ENCODE peak calls at places on chromosome 6, in seven cellular contexts. W, A, F, X, T, O and S are unnamed samples.

GRCh38 chr6:136421537-136422158 is 128.6 kb downstream of the MAP7 start:
- DNase-seq in O (no peak), W (no peak), A (no peak), F (no peak), X (no peak), T (no peak), S (no peak)

GRCh38 chr6:85130743-85131142 is 319.1 kb upstream of the NT5E start:
- DNase-seq in T (no peak), W (no peak), O (no peak), F (no peak), X (no peak), A (no peak), S (no peak)

GRCh38 chr6:166489301-166490155 is 97.0 kb downstream of the RAMACL start:
- DNase-seq in W (no peak), X (no peak), T (no peak), O (no peak), A (no peak), F (no peak), S (no peak)

GRCh38 chr6:105783333-105783945 is 302.7 kb upstream of the PRDM1 start:
- DNase-seq in O (no peak), A (no peak), T (no peak), X (no peak), F (no peak), W (no peak), S (no peak)

GRCh38 chr6:40845588-40845987 is 193.4 kb downstream of the UNC5CL start:
- DNase-seq in T (peak; percentile 69), W (no peak), X (no peak), F (peak; percentile 26), A (peak; percentile 15), O (peak; percentile 1), S (no peak)

GRCh38 chr6:5851261-5851757 is 155.4 kb downstream of the NRN1 start:
- DNase-seq in X (peak; percentile 80), O (peak; percentile 40), W (peak; percentile 66), F (no peak), T (peak; percentile 83), A (peak; percentile 13), S (peak; percentile 42)

GRCh38 chr6:25637946-25638345 is 14.1 kb upstream of the SCGN start:
- DNase-seq in T (peak; percentile 53), F (no peak), W (no peak), A (no peak), X (no peak), O (no peak), S (no peak)

GRCh38 chr6:35492664-35493284 is 4.1 kb downstream of the TEAD3 start:
- DNase-seq in A (no peak), O (no peak), T (no peak), W (no peak), F (no peak), X (no peak), S (no peak)

GRCh38 chr6:135291288-135292116 is 110.4 kb downstream of the MYB start:
- DNase-seq in O (no peak), W (no peak), X (no peak), A (no peak), F (no peak), T (no peak), S (no peak)

GRCh38 chr6:75800708-75801505 is 51.9 kb downstream of the MYO6 start:
- DNase-seq in F (no peak), A (no peak), O (no peak), W (no peak), X (no peak), T (no peak), S (no peak)

GRCh38 chr6:26415791-26416190 is 13.7 kb downstream of the BTN3A1 start:
- DNase-seq in W (no peak), F (no peak), A (no peak), X (no peak), T (no peak), O (no peak), S (no peak)

GRCh38 chr6:71496018-71496800 is 207.6 kb downstream of the OGFRL1 start:
- DNase-seq in T (no peak), X (no peak), A (no peak), O (no peak), F (no peak), W (no peak), S (no peak)

GRCh38 chr6:27893836-27894807 is 18.1 kb downstream of the OR2B2 start:
- DNase-seq in X (peak; percentile 89), W (peak; percentile 74), T (peak; percentile 94), A (peak; percentile 56), O (peak; percentile 56), F (peak; percentile 79), S (peak; percentile 62)

GRCh38 chr6:7156666-7157278 is 49.0 kb downstream of the RREB1 start:
- DNase-seq in A (no peak), O (no peak), T (no peak), X (no peak), F (no peak), W (no peak), S (no peak)

GRCh38 chr6:133291671-133292070 is 50.5 kb downstream of the EYA4 start:
- DNase-seq in A (no peak), W (no peak), O (no peak), T (no peak), F (no peak), X (no peak), S (no peak)

GRCh38 chr6:32085759-32086458 is 23.2 kb downstream of the TNXB start:
- DNase-seq in W (no peak), O (no peak), F (no peak), X (peak; percentile 60), T (no peak), A (no peak), S (no peak)

GRCh38 chr6:32088487-32089049 is 20.6 kb downstream of the TNXB start:
- DNase-seq in F (no peak), W (no peak), A (no peak), O (no peak), T (no peak), X (peak; percentile 43), S (no peak)

GRCh38 chr6:32087574-32088486 is 21.3 kb downstream of the TNXB start:
- DNase-seq in T (peak; percentile 96), O (peak; percentile 56), A (peak; percentile 63), F (peak; percentile 96), X (peak; percentile 96), W (peak; percentile 28), S (peak; percentile 7)

GRCh38 chr6:32084780-32085179 is 24.4 kb downstream of the TNXB start:
- DNase-seq in F (no peak), A (no peak), T (no peak), O (no peak), X (peak; percentile 1), W (no peak), S (no peak)

DNA sequence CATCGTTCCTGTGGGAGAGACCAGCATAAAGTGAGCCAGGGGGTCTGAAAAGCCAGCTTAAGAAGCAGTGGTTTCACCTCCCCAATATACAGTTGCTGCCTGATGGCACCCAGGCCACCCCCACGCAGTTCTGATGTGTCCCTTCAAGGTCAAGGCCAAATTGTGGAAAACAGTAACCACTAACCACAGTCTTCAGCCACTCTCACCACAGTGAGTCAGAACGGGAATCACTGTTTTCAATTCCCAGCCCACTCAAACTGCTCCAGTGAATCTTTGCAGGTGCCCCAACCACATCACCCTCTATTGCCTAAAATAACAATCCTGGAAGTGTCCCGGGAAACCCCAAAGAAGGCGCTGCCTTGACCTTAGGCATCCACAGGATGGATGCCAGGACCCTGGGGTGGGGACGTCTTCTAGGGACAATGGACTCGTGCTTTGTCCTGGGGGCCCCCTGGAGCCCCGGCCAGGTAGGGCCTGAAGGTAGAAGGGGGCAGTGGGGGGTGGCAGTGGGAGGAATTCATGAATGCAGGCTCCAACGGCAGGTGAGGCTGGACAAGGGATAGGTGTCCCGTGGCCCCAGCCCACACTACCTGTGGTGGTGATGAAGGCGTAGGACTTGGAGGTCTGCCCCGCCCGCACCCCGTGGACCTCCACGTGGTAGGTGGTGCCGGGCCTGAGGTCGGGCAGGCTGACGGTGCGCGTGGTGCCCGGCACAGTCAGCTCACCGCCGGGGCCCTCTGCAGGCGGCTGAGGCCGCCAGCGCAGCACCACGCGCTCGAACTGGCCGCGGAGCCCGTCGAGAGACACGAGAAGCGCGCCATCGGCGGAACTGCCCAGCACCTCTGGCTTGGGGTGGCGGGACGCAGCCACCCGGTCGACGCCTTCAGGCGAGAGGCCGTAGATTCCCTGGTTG is 22.2 kb downstream of the TNXB start:
- DNase-seq in O (no peak), F (peak; percentile 61), A (no peak), W (no peak), T (no peak), X (no peak), S (no peak)
- H3K27ac ChIP-seq in O (no peak overlapping the region), F (peak overlapping the region; percentile 74), A (no peak overlapping the region), W (no peak overlapping the region), T (peak overlapping the region; percentile 75), X (peak overlapping the region; percentile 46), S (no peak overlapping the region)

DNA sequence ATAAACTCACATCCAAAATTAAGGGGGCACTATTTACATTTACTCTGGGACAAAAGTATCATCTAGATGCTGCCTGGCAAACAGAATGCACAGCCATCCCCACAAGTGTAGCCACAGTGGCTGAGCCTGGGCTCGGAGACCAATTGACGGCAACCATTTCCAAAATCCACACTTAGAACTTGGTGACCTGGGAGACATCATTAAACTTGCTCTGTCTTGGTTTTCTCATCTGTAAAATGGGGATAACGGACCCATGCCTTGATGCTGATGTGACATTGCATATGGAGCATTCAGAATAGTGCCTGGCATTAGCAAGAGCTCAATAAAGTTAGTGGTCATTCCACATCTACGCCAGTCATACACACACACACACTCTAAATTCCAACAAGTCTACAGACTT is 140.0 kb upstream of the NUP153 start:
- DNase-seq in O (no peak), T (no peak), F (no peak), A (no peak), W (no peak), X (no peak), S (no peak)
- H3K27ac ChIP-seq in O (no peak overlapping the region), T (no peak overlapping the region), F (no peak overlapping the region), A (no peak overlapping the region), W (peak overlapping the region; percentile 19), X (no peak overlapping the region), S (no peak overlapping the region)

DNA sequence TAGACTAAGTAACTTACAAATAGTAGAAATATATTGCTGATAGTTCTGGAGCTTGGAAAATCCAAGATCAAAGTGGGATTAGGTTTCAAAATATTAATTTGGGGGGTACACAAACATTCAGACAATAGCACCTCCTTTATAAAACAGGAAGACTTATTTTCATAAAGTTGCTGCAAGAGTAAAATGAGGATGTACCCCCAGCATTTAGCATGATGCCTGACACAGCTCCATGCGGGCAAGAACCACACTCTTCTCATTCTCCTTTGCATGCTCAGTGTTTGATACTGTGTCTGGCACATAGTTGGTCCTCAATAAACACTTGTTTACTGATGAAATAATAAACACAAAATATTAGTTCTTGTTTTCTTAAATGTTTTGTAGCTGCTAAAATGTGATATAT is 332.9 kb downstream of the TFAP2A start:
- DNase-seq in A (no peak), X (no peak), T (no peak), O (no peak), W (no peak), F (no peak), S (no peak)
- H3K27ac ChIP-seq in A (no peak overlapping the region), X (no peak overlapping the region), T (no peak overlapping the region), O (no peak overlapping the region), W (no peak overlapping the region), F (no peak overlapping the region), S (no peak overlapping the region)

DNA sequence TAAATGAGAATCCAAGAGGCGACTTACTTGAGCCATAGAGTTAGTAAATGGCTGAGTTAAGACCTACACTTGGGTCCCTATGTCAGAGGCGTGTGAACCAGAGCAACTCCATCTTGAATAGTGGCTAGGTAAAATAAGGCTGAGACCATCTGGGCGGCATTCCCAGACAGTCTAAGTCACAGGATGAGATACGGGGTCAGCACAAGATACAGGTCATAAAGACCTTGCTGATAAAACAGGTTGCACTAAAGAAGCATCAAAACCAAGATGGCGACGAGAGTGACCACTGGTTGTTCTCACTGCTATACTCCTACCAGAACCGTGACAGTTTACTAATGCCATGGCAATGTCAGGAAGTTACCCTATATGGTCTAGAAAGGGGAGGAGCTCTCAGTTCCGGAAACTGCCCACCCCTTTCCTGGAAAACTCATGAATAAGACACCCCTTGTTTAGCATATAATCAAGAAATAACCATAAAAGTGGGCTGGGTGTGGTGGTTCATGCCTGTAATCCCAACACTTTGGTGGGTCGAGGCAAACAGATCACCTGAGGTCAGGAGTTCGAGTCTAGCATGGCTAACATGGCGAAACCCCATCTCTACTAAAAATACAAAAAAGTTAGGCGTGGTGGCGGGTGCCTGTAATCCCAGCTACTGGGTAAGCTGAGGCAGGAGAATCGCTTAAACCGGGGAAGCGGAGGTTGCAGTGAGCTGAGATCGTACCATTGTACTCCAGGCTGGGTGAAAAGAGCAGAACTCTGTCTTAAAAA is 43.9 kb upstream of the EEF1A1 start:
- DNase-seq in A (no peak), O (no peak), W (no peak), F (no peak), X (no peak), T (no peak), S (no peak)
- H3K27ac ChIP-seq in A (no peak overlapping the region), O (no peak overlapping the region), W (no peak overlapping the region), F (no peak overlapping the region), X (no peak overlapping the region), T (no peak overlapping the region), S (no peak overlapping the region)